ENCODE peak calls at places on chromosome 11, in eight cellular contexts. One of them, this sample, is unnamed.

GRCh38 chr11:105900515-105901035 is 121.5 kb downstream of the MSANTD4 start:
- DNase-seq in stomach: no peak
- DNase-seq in Caco-2: no peak
- DNase-seq in kidney: peak; percentile 42
- DNase-seq in HepG2: no peak
- DNase-seq in AG09309: no peak
- DNase-seq in BJ: no peak
- DNase-seq in pancreas: no peak
- DNase-seq in this sample: no peak

GRCh38 chr11:106463796-106464201 is 386.3 kb downstream of the AASDHPPT start:
- DNase-seq in stomach: no peak
- DNase-seq in kidney: no peak
- DNase-seq in pancreas: no peak
- DNase-seq in Caco-2: peak; percentile 76
- DNase-seq in BJ: no peak
- DNase-seq in AG09309: no peak
- DNase-seq in HepG2: peak; percentile 40
- DNase-seq in this sample: no peak

GRCh38 chr11:2883717-2884423 is 1.7 kb downstream of the CDKN1C start:
- DNase-seq in kidney: no peak
- DNase-seq in Caco-2: no peak
- DNase-seq in HepG2: no peak
- DNase-seq in AG09309: no peak
- DNase-seq in stomach: no peak
- DNase-seq in pancreas: no peak
- DNase-seq in BJ: no peak
- DNase-seq in this sample: no peak

GRCh38 chr11:89405629-89406028 is 85.5 kb downstream of the NOX4 start:
- DNase-seq in AG09309: no peak
- DNase-seq in stomach: no peak
- DNase-seq in HepG2: no peak
- DNase-seq in BJ: no peak
- DNase-seq in Caco-2: no peak
- DNase-seq in pancreas: no peak
- DNase-seq in kidney: no peak
- DNase-seq in this sample: no peak

GRCh38 chr11:35105319-35106063 is 33.5 kb upstream of the CD44 start:
- DNase-seq in AG09309: no peak
- DNase-seq in kidney: no peak
- DNase-seq in Caco-2: no peak
- DNase-seq in stomach: no peak
- DNase-seq in BJ: no peak
- DNase-seq in HepG2: no peak
- DNase-seq in pancreas: no peak
- DNase-seq in this sample: no peak

GRCh38 chr11:61694971-61695706 is 14.9 kb downstream of the DAGLA start:
- DNase-seq in BJ: no peak
- DNase-seq in Caco-2: peak; percentile 80
- DNase-seq in AG09309: no peak
- DNase-seq in kidney: no peak
- DNase-seq in stomach: peak; percentile 81
- DNase-seq in pancreas: no peak
- DNase-seq in HepG2: peak; percentile 44
- DNase-seq in this sample: no peak

GRCh38 chr11:77165066-77165465 is 37.0 kb downstream of the MYO7A start:
- DNase-seq in stomach: no peak
- DNase-seq in HepG2: no peak
- DNase-seq in BJ: no peak
- DNase-seq in Caco-2: no peak
- DNase-seq in pancreas: no peak
- DNase-seq in AG09309: no peak
- DNase-seq in kidney: no peak
- DNase-seq in this sample: no peak

GRCh38 chr11:133413726-133414125 is 118.6 kb downstream of the OPCML start:
- DNase-seq in kidney: no peak
- DNase-seq in Caco-2: no peak
- DNase-seq in stomach: no peak
- DNase-seq in HepG2: no peak
- DNase-seq in AG09309: no peak
- DNase-seq in pancreas: no peak
- DNase-seq in BJ: no peak
- DNase-seq in this sample: no peak

GRCh38 chr11:125441648-125442410 is 54.2 kb downstream of the FEZ1 start:
- DNase-seq in pancreas: no peak
- DNase-seq in Caco-2: peak; percentile 25
- DNase-seq in kidney: no peak
- DNase-seq in AG09309: no peak
- DNase-seq in stomach: no peak
- DNase-seq in BJ: no peak
- DNase-seq in HepG2: no peak
- DNase-seq in this sample: no peak

GRCh38 chr11:57071829-57072228 is 83.1 kb downstream of the OR5AK2 start:
- DNase-seq in kidney: no peak
- DNase-seq in pancreas: no peak
- DNase-seq in stomach: no peak
- DNase-seq in Caco-2: no peak
- DNase-seq in HepG2: no peak
- DNase-seq in BJ: peak; percentile 14
- DNase-seq in AG09309: peak; percentile 11
- DNase-seq in this sample: no peak

GRCh38 chr11:110337570-110338193 is 41.3 kb upstream of the RDX start:
- DNase-seq in kidney: no peak
- DNase-seq in AG09309: no peak
- DNase-seq in HepG2: no peak
- DNase-seq in stomach: no peak
- DNase-seq in Caco-2: peak; percentile 94
- DNase-seq in pancreas: no peak
- DNase-seq in BJ: no peak
- DNase-seq in this sample: no peak

GRCh38 chr11:61161190-61162091 is at the start of gene VPS37C:
- DNase-seq in BJ: peak; percentile 23
- DNase-seq in AG09309: peak; percentile 29
- DNase-seq in kidney: peak; percentile 97
- DNase-seq in HepG2: peak; percentile 69
- DNase-seq in stomach: peak; percentile 92
- DNase-seq in pancreas: peak; percentile 84
- DNase-seq in Caco-2: peak; percentile 92
- DNase-seq in this sample: peak; percentile 85

GRCh38 chr11:65021003-65021402 is 6.2 kb upstream of the SNX15 start:
- DNase-seq in stomach: no peak
- DNase-seq in AG09309: no peak
- DNase-seq in kidney: no peak
- DNase-seq in BJ: no peak
- DNase-seq in Caco-2: no peak
- DNase-seq in HepG2: no peak
- DNase-seq in pancreas: no peak
- DNase-seq in this sample: no peak

GRCh38 chr11:50298182-50298988 is 265.7 kb downstream of the OR4C45 start:
- DNase-seq in Caco-2: no peak
- DNase-seq in kidney: no peak
- DNase-seq in BJ: no peak
- DNase-seq in AG09309: no peak
- DNase-seq in HepG2: no peak
- DNase-seq in pancreas: no peak
- DNase-seq in stomach: no peak
- DNase-seq in this sample: no peak

GRCh38 chr11:92852203-92852602 is 117.2 kb upstream of the MTNR1B start:
- DNase-seq in kidney: no peak
- DNase-seq in AG09309: no peak
- DNase-seq in Caco-2: no peak
- DNase-seq in HepG2: no peak
- DNase-seq in BJ: no peak
- DNase-seq in stomach: no peak
- DNase-seq in pancreas: no peak
- DNase-seq in this sample: no peak

GRCh38 chr11:36292311-36292722 is 3.1 kb upstream of the COMMD9 start:
- DNase-seq in HepG2: no peak
- DNase-seq in pancreas: no peak
- DNase-seq in stomach: no peak
- DNase-seq in kidney: no peak
- DNase-seq in AG09309: no peak
- DNase-seq in Caco-2: no peak
- DNase-seq in BJ: no peak
- DNase-seq in this sample: no peak
- TF ChIP-seq CTCF in HepG2: peak; percentile 46
- TF ChIP-seq CTCF in pancreas: no peak
- TF ChIP-seq CTCF in stomach: no peak
- TF ChIP-seq CTCF in kidney: peak; percentile 43
- TF ChIP-seq CTCF in AG09309: peak; percentile 45
- TF ChIP-seq CTCF in Caco-2: peak; percentile 21
- TF ChIP-seq CTCF in BJ: peak; percentile 45
- TF ChIP-seq CTCF in this sample: peak; percentile 46

GRCh38 chr11:1387961-1388762 is 1.6 kb upstream of the BRSK2 start:
- DNase-seq in stomach: no peak
- DNase-seq in HepG2: peak; percentile 18
- DNase-seq in pancreas: peak; percentile 52
- DNase-seq in AG09309: no peak
- DNase-seq in kidney: peak; percentile 76
- DNase-seq in BJ: no peak
- DNase-seq in Caco-2: no peak
- DNase-seq in this sample: no peak

GRCh38 chr11:1389932-1390587 is at the start of gene BRSK2:
- DNase-seq in pancreas: peak; percentile 41
- DNase-seq in kidney: peak; percentile 79
- DNase-seq in AG09309: no peak
- DNase-seq in stomach: no peak
- DNase-seq in HepG2: no peak
- DNase-seq in Caco-2: no peak
- DNase-seq in BJ: no peak
- DNase-seq in this sample: no peak

GRCh38 chr11:1388763-1389102 is 1.0 kb upstream of the BRSK2 start:
- DNase-seq in BJ: no peak
- DNase-seq in pancreas: no peak
- DNase-seq in kidney: no peak
- DNase-seq in stomach: no peak
- DNase-seq in Caco-2: no peak
- DNase-seq in HepG2: no peak
- DNase-seq in AG09309: no peak
- DNase-seq in this sample: no peak

GRCh38 chr11:1390603-1391164 is 950 bp downstream of the BRSK2 start:
- DNase-seq in stomach: no peak
- DNase-seq in BJ: no peak
- DNase-seq in AG09309: no peak
- DNase-seq in pancreas: peak; percentile 74
- DNase-seq in HepG2: no peak
- DNase-seq in kidney: peak; percentile 80
- DNase-seq in Caco-2: peak; percentile 62
- DNase-seq in this sample: no peak

DNA sequence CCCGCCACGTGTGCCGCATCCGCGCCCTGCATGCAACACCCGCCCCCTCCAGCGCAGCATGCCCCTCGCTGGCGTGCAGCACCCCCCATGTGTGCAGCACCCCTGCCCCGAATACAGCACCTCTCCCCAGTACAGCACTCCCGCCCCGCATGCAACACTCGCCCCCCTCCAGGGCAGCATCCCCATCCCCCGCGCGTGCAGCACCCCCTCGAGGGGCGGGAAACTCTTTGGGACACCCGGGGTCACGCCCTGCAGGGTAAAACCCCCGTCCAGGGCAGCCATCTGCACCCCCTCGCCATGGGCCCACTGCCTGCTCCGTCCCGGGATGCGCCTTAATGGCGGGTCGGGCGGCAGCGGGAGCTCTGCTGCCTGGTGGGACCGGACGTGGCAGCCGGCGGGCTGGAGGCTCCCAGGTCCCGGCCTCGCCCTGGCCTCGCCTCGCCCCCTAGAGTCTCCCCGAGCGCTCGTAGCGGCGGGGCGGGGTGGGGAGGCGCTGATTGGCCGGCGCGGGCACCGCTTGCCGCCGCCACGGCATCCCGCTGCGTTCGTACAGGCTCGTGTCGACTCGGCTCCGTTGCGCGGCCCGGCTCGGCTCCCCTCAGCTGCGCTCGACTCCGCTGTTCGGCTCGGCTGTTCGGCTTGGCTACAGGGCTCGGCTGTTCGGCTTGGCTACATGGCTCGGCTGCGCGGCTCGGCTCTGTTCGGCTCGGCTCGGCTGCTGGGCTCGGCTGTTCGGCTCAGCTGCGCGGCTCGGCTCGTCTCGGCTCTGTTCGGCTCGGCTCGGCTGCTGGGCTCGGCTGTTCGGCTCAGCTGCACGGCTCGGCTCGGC is 417 bp upstream of the BRSK2 start:
- DNase-seq in stomach: peak; percentile 97
- DNase-seq in BJ: peak; percentile 65
- DNase-seq in pancreas: peak; percentile 97
- DNase-seq in kidney: peak; percentile 99
- DNase-seq in AG09309: peak; percentile 66
- DNase-seq in HepG2: peak; percentile 86
- DNase-seq in Caco-2: peak; percentile 98
- DNase-seq in this sample: peak; percentile 62
- TF ChIP-seq CTCF in stomach: no peak
- TF ChIP-seq CTCF in BJ: peak; percentile 15
- TF ChIP-seq CTCF in pancreas: no peak
- TF ChIP-seq CTCF in kidney: no peak
- TF ChIP-seq CTCF in AG09309: no peak
- TF ChIP-seq CTCF in HepG2: peak; percentile 57
- TF ChIP-seq CTCF in Caco-2: no peak
- TF ChIP-seq CTCF in this sample: peak; percentile 3

GRCh38 chr11:15707971-15708370 is 593.2 kb downstream of the INSC start:
- DNase-seq in HepG2: no peak
- DNase-seq in pancreas: peak; percentile 84
- DNase-seq in stomach: peak; percentile 72
- DNase-seq in Caco-2: no peak
- DNase-seq in AG09309: no peak
- DNase-seq in kidney: peak; percentile 89
- DNase-seq in BJ: peak; percentile 43
- DNase-seq in this sample: no peak
- TF ChIP-seq CTCF in HepG2: no peak
- TF ChIP-seq CTCF in pancreas: no peak
- TF ChIP-seq CTCF in stomach: no peak
- TF ChIP-seq CTCF in Caco-2: no peak
- TF ChIP-seq CTCF in AG09309: no peak
- TF ChIP-seq CTCF in kidney: no peak
- TF ChIP-seq CTCF in BJ: peak; percentile 7
- TF ChIP-seq CTCF in this sample: no peak

DNA sequence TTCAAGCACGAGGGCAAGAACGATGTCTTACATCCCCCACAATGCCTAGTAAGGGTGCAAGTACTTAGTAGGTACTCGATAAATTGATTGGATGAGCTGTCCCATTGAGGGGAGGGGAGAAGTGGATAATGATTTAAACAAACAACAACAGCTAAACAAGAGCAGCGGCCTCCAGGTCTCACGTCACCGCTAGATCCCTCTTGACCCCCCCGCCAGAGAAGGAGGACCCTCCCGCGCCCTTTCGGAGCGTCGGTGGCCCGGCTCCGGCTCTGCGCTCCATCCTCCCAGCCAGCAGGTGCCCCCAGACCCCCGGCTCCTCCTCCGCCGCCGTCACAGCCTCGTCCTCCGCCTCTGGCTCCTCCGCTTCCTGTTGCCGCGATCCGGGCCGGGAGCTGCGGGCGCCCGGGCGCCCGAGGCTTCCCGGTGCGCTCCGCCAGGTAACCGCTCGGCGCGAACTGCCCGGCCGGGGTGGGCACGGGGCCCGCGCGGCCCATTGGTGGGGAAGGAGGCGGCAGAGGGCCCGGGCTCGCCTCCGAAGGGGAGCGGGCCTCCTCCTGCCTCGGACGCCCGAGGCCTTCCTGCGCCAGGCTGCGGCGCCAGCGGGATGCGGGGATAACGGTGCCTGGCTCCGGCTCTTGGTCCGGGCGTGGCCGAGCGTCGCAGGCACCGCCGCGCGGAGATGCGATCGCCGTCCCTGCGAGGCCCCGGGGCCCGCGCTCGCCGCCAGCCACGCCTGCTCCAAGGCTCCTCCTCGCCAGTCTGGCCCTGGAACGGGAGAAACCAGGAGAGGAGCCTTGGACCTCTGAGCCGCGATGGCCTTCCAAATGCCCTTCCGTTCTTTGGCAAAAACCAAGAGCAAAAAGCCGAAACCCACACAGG is at the start of gene TLCD5:
- DNase-seq in AG09309: no peak
- DNase-seq in stomach: peak; percentile 55
- DNase-seq in HepG2: peak; percentile 53
- DNase-seq in Caco-2: peak; percentile 86
- DNase-seq in BJ: no peak
- DNase-seq in pancreas: peak; percentile 63
- DNase-seq in kidney: peak; percentile 89
- DNase-seq in this sample: no peak
- TF ChIP-seq CTCF in AG09309: no peak
- TF ChIP-seq CTCF in stomach: no peak
- TF ChIP-seq CTCF in HepG2: peak; percentile 62
- TF ChIP-seq CTCF in Caco-2: peak; percentile 57
- TF ChIP-seq CTCF in BJ: peak; percentile 33
- TF ChIP-seq CTCF in pancreas: no peak
- TF ChIP-seq CTCF in kidney: no peak
- TF ChIP-seq CTCF in this sample: peak; percentile 19